ENCODE peak calls at places on chromosomes 11 and 22, in six cellular contexts. Z, N, Y, F, B and U are unnamed samples.

GRCh38 chr11:19419813-19420212 is 179.1 kb upstream of the E2F8 start:
- DNase-seq in Z (no peak), N (no peak), Y (no peak), F (no peak), B (no peak), U (no peak)

GRCh38 chr22:38353142-38353629 is 36.0 kb upstream of the CSNK1E start:
- DNase-seq in Z (peak), N (peak), Y (no peak), F (peak), B (no peak), U (peak)

GRCh38 chr11:36214976-36215687 is 74.1 kb downstream of the COMMD9 start:
- DNase-seq in Z (no peak), N (no peak), Y (no peak), F (no peak), B (no peak), U (no peak)

GRCh38 chr22:22558972-22559603 is at the start of gene PRAME:
- DNase-seq in Z (peak), N (peak), Y (peak), F (peak), B (peak), U (peak)

GRCh38 chr11:100830295-100830694 is 143.2 kb downstream of the ARHGAP42 start:
- DNase-seq in Z (no peak), N (no peak), Y (no peak), F (no peak), B (no peak), U (no peak)

GRCh38 chr11:64223001-64223651 is 2.9 kb downstream of the TRPT1 start:
- DNase-seq in Z (no peak), N (no peak), Y (no peak), F (no peak), B (no peak), U (no peak)

GRCh38 chr11:132866783-132867545 is 665.3 kb downstream of the OPCML start:
- DNase-seq in Z (no peak), N (no peak), Y (no peak), F (no peak), B (no peak), U (no peak)

GRCh38 chr11:36149538-36150242 is 139.5 kb downstream of the COMMD9 start:
- DNase-seq in Z (peak), N (peak), Y (peak), F (peak), B (peak), U (peak)

GRCh38 chr11:118544647-118545010 is 13.6 kb downstream of the TMEM25 start:
- DNase-seq in Z (no peak), N (no peak), Y (no peak), F (no peak), B (no peak), U (no peak)

GRCh38 chr11:9688716-9689511 is 25.0 kb downstream of the SWAP70 start:
- DNase-seq in Z (no peak), N (no peak), Y (peak), F (no peak), B (no peak), U (no peak)

GRCh38 chr22:27063381-27063780 is 406.0 kb downstream of the MIAT start:
- DNase-seq in Z (no peak), N (no peak), Y (no peak), F (no peak), B (no peak), U (no peak)

GRCh38 chr22:46077669-46078099 is 72.6 kb upstream of the PPARA start:
- DNase-seq in Z (no peak), N (no peak), Y (no peak), F (no peak), B (no peak), U (no peak)

GRCh38 chr11:61569701-61570100 is 11.2 kb downstream of the SYT7 start:
- DNase-seq in Z (no peak), N (no peak), Y (no peak), F (no peak), B (no peak), U (no peak)

GRCh38 chr22:29202231-29203192 is 3.2 kb upstream of the EMID1 start:
- DNase-seq in Z (peak), N (no peak), Y (peak), F (peak), B (peak), U (peak)

GRCh38 chr22:41500303-41500702 is 31.4 kb downstream of the ACO2 start:
- DNase-seq in Z (no peak), N (no peak), Y (no peak), F (no peak), B (no peak), U (no peak)

GRCh38 chr11:13637125-13638119 is 31.0 kb upstream of the FAR1 start:
- DNase-seq in Z (no peak), N (no peak), Y (no peak), F (no peak), B (no peak), U (no peak)

GRCh38 chr11:7499046-7499445 is 13.7 kb downstream of the OLFML1 start:
- DNase-seq in Z (no peak), N (no peak), Y (no peak), F (no peak), B (no peak), U (no peak)

GRCh38 chr11:74318241-74318932 is 6.9 kb upstream of the P4HA3 start:
- DNase-seq in Z (no peak), N (no peak), Y (no peak), F (no peak), B (no peak), U (no peak)

GRCh38 chr11:112513936-112514716 is 253.5 kb upstream of the PLET1 start:
- DNase-seq in Z (no peak), N (no peak), Y (no peak), F (no peak), B (no peak), U (no peak)

GRCh38 chr22:27801616-27802388 is at the start of gene MN1:
- DNase-seq in Z (no peak), N (no peak), Y (no peak), F (peak), B (no peak), U (peak)

GRCh38 chr11:102733232-102733875 is 8.6 kb upstream of the MMP8 start:
- DNase-seq in Z (peak), N (peak), Y (no peak), F (peak), B (peak), U (peak)

GRCh38 chr11:33703771-33704170 is 3.1 kb upstream of the C11orf91 start:
- DNase-seq in Z (no peak), N (no peak), Y (no peak), F (no peak), B (no peak), U (no peak)

GRCh38 chr11:74815966-74816365 is 67.3 kb downstream of the RNF169 start:
- DNase-seq in Z (no peak), N (no peak), Y (no peak), F (no peak), B (no peak), U (no peak)

DNA sequence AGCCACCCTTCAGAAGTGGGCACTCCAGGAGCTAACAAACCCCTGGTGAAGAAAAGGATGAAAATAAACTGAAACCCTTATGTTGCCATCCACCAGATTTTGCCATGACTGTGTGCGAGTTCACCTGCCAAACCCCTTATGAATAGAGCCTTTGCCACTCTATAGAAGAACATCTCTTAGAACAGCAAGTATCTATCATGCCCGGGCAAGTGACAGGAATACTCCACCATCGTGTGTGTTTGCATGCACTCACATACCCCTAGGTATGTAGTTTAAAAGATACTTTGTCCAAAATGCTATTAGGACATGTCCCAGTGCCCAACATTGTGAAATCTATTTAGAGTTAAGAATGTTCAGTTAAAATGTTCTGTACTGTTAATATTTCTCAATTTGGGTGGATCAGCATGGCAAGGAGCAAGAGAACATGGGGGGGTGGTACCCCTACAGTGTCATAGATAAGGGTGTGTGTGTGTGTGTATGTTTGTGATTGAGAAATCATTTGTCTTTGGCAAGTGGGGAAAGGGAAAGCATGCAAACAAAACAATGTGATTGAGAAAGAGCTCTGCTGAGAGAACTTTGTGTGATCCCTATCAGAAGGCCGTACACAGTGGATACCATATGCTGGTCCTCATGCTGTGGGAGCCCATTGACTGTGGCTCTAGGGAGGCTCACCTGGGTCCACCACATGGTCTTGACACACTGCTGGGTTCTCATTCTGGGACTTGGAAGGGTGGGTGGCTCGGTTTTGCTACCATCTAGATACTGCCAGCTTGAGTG is 94.9 kb downstream of the ZBTB16 start:
- DNase-seq in Z (no peak), N (no peak), Y (no peak), F (no peak), B (peak), U (no peak)
- TF ChIP-seq POLR2A in Z (no peak), N (no peak), Y (no peak), F (no peak), B (no peak), U (no peak)

GRCh38 chr11:69319255-69320106 is 25.5 kb downstream of the MYEOV start:
- DNase-seq in Z (no peak), N (no peak), Y (no peak), F (no peak), B (no peak), U (no peak)
- TF ChIP-seq TAF1 in Z (no peak), N (no peak), Y (no peak), F (no peak), B (no peak), U (no peak)

GRCh38 chr11:763549-764321 is 13.6 kb downstream of the GATD1 start:
- DNase-seq in Z (no peak), N (no peak), Y (no peak), F (no peak), B (no peak), U (peak)
- TF ChIP-seq POLR2A in Z (peak), N (peak), Y (peak), F (peak), B (no peak), U (no peak)

GRCh38 chr11:89361738-89362137 is 129.4 kb downstream of the NOX4 start:
- DNase-seq in Z (no peak), N (no peak), Y (no peak), F (no peak), B (no peak), U (no peak)
- TF ChIP-seq TAF1 in Z (no peak), N (no peak), Y (no peak), F (no peak), B (no peak), U (no peak)